ENCODE peak calls at places on chromosomes 2 and 18, in seven cellular contexts. H, B, S, M, J, F and Q are unnamed samples.

GRCh38 chr2:164979113-164979512 is 23.8 kb upstream of the SLC38A11 start:
- DNase-seq in H (no peak), B (no peak), S (no peak), M (no peak), J (no peak), F (no peak), Q (no peak)

GRCh38 chr18:3593381-3593903 is 143.5 kb downstream of the TGIF1 start:
- DNase-seq in H (no peak), B (peak; percentile 51), S (peak; percentile 91), M (no peak), J (peak; percentile 40), F (peak; percentile 95), Q (peak; percentile 83)

GRCh38 chr2:234257859-234258561 is 207.5 kb downstream of the SPP2 start:
- DNase-seq in H (no peak), B (peak; percentile 59), S (peak; percentile 99), M (no peak), J (peak; percentile 58), F (peak; percentile 99), Q (peak; percentile 97)

GRCh38 chr2:7190587-7191320 is 273.5 kb downstream of the RNF144A start:
- DNase-seq in H (no peak), B (no peak), S (no peak), M (no peak), J (no peak), F (peak; percentile 51), Q (no peak)

GRCh38 chr2:183269956-183270355 is 145.7 kb downstream of the NUP35 start:
- DNase-seq in H (no peak), B (no peak), S (no peak), M (no peak), J (no peak), F (peak; percentile 48), Q (peak; percentile 7)

GRCh38 chr18:75267643-75268184 is 57.1 kb downstream of the TSHZ1 start:
- DNase-seq in H (no peak), B (no peak), S (no peak), M (no peak), J (no peak), F (no peak), Q (no peak)

GRCh38 chr2:3284657-3285630 is 92.7 kb downstream of the EIPR1 start:
- DNase-seq in H (no peak), B (no peak), S (no peak), M (no peak), J (no peak), F (no peak), Q (no peak)

GRCh38 chr2:23692263-23692662 is 234.7 kb downstream of the ATAD2B start:
- DNase-seq in H (no peak), B (peak; percentile 17), S (no peak), M (no peak), J (no peak), F (no peak), Q (no peak)

GRCh38 chr18:48993586-48993985 is 42.8 kb upstream of the SMAD7 start:
- DNase-seq in H (no peak), B (no peak), S (no peak), M (no peak), J (no peak), F (peak; percentile 49), Q (no peak)